ENCODE peak calls at places on chromosomes 2 and 18, in four cellular contexts. K is stomach, Y is neuronal stem cell, G is adrenal gland. P is an unnamed sample.

GRCh38 chr18:27184115-27185024 is 738 bp downstream of the CHST9 start:
- DNase-seq in G (no peak), Y (no peak), K (no peak), P (no peak)

GRCh38 chr2:24272161-24272802 is 88.1 kb downstream of the ITSN2 start:
- DNase-seq in K (no peak), Y (no peak), G (no peak), P (no peak)

GRCh38 chr2:217978536-217979150 is 24.2 kb downstream of the TNS1 start:
- DNase-seq in Y (no peak), G (peak; percentile 59), K (peak; percentile 39), P (no peak)

GRCh38 chr2:109516445-109517117 is 97.2 kb downstream of the SEPTIN10 start:
- DNase-seq in K (peak; percentile 55), Y (peak; percentile 54), G (peak; percentile 50), P (no peak)

GRCh38 chr2:120574620-120575019 is 161.0 kb upstream of the GLI2 start:
- DNase-seq in G (no peak), Y (no peak), K (no peak), P (no peak)

GRCh38 chr18:75132471-75132870 is 76.5 kb downstream of the PTGR3 start:
- DNase-seq in K (no peak), Y (no peak), G (no peak), P (no peak)

GRCh38 chr2:138942466-138942865 is 162.3 kb upstream of the NXPH2 start:
- DNase-seq in K (no peak), Y (no peak), G (no peak), P (no peak)

GRCh38 chr2:198517961-198518360 is 713.6 kb downstream of the PLCL1 start:
- DNase-seq in Y (no peak), K (no peak), G (no peak), P (no peak)

GRCh38 chr18:76524900-76525698 is 30.1 kb upstream of the ZNF516 start:
- DNase-seq in K (no peak), Y (peak; percentile 72), G (peak; percentile 32), P (no peak)
- H3K4me3 ChIP-seq in K (peak overlapping the region; percentile 44), Y (peak overlapping the region; percentile 53), G (peak overlapping the region; percentile 72), P (no peak overlapping the region)

GRCh38 chr2:145751634-145752033 is 1231.7 kb upstream of the ZEB2 start:
- DNase-seq in G (no peak), Y (no peak), K (no peak), P (no peak)
- H3K4me3 ChIP-seq in G (no peak overlapping the region), Y (no peak overlapping the region), K (no peak overlapping the region), P (no peak overlapping the region)

DNA sequence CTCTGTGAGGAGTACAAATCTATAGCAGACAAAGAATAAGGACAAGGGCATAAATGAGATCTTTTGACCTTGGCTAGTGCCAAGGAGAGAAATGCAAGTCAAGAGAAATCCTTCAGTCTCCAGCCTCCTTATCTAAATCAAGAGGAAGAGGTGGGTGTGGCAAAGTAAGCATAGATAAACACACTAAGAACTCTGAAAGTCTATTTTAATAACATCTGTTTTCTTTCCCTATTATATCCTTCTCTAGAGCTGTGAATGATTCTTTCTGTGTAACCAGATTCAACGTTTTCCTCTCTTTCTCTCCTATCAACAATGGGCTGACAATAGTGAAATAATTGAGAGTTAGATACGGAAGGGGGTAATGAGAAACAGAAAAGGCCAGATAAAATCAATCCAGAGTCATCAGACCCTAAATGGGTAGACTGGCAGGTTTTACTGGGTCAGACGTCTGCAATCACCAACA is 118.5 kb upstream of the ZFP36L2 start:
- DNase-seq in G (no peak), Y (no peak), K (no peak), P (no peak)
- H3K4me3 ChIP-seq in G (no peak overlapping the region), Y (no peak overlapping the region), K (no peak overlapping the region), P (no peak overlapping the region)

DNA sequence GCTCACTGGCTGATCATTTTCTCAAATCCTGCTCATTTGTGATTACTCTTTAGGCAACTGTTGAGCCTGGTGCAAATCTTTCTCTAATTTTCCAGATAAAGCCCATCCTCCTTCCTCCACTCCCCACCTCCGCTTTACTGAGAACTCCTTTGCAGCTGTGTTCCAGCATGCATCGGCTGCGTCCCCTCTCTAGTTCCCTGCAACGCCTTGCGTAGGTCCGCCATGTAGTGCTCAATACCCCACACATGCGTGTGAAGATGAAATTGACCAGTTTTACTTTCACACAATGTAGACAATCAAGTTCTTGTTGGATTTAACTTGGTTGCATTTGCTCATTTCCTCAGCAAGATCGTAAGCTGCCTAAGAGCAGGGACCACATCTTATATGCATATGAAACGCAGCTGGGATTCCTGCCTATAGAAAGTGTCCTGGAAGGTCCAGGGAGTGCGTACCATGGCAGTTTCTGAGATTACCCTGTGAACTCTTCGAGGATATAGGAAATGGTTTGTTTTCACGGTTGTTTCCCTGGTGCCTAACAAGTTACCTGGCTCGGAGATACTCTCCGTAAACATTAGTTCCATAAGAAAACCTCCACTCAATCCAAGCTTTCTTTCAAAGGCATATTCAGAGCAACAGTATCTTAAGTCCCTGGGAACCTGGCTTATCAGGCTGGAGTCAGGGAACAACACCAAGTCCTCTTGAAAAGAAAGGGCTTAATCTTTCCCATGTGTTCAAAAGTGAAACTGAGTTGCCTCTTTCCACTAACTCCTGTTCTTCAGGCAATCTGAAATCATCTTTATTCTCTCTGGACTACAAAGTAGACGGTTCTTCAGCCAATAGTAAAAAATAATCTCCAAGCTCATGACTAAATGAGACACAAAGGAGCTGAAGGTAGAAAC is 766.3 kb upstream of the ID2 start:
- DNase-seq in G (no peak), K (no peak), Y (no peak), P (no peak)
- H3K4me3 ChIP-seq in G (no peak overlapping the region), K (peak overlapping the region; percentile 3), Y (no peak overlapping the region), P (no peak overlapping the region)

P was measured in CD8-positive, alpha-beta memory T cell.